ENCODE peak calls at places on chromosomes 12 and 14, in seven cellular contexts. E is mammary epithelial cell, V is psoas muscle, O is mesothelial cell of epicardium, J is fibroblast of pulmonary artery, M is choroid plexus epithelial cell, R is dorsolateral prefrontal cortex. N is an unnamed sample.

GRCh38 chr12:27468241-27468640 is 21.7 kb downstream of the SMCO2 start:
- DNase-seq in O (no peak), V (no peak), E (no peak), M (no peak), J (no peak), R (no peak), N (no peak)

GRCh38 chr14:72518809-72519377 is 375.0 kb downstream of the DPF3 start:
- DNase-seq in M (no peak), J (no peak), O (no peak), R (no peak), V (no peak), E (no peak), N (no peak)

GRCh38 chr14:22429546-22429945 is 159.5 kb downstream of the DAD1 start:
- DNase-seq in V (no peak), R (no peak), O (no peak), M (no peak), E (no peak), J (no peak), N (no peak)

GRCh38 chr12:109517619-109518018 is 40.2 kb downstream of the UBE3B start:
- DNase-seq in M (no peak), V (no peak), E (no peak), R (no peak), J (no peak), O (no peak), N (no peak)

GRCh38 chr14:56760164-56760914 is 49.9 kb downstream of the OTX2 start:
- DNase-seq in V (no peak), O (no peak), J (no peak), M (no peak), E (no peak), R (no peak), N (no peak)

GRCh38 chr12:68040450-68041075 is 51.3 kb downstream of the IFNG-AS1 start:
- DNase-seq in O (no peak), R (peak), E (peak), M (peak), J (peak), V (peak), N (no peak)

GRCh38 chr12:80041071-80041470 is 58.3 kb upstream of the OTOGL start:
- DNase-seq in V (no peak), O (no peak), M (no peak), R (no peak), J (no peak), E (no peak), N (no peak)

GRCh38 chr12:127174881-127175280 is 1092.1 kb upstream of the TMEM132C start:
- DNase-seq in E (no peak), J (no peak), O (no peak), R (no peak), M (no peak), V (no peak), N (peak)

GRCh38 chr12:116480210-116480818 is 78.9 kb upstream of the MAP1LC3B2 start:
- DNase-seq in V (no peak), J (no peak), O (no peak), R (no peak), E (peak), M (no peak), N (no peak)

GRCh38 chr12:52010152-52010622 is 3.4 kb downstream of the TAMALIN start:
- DNase-seq in E (no peak), O (peak), M (peak), J (peak), R (peak), V (peak), N (peak)

GRCh38 chr14:95544588-95544987 is 9.7 kb downstream of the GLRX5 start:
- DNase-seq in V (no peak), R (no peak), E (no peak), O (no peak), M (no peak), J (no peak), N (no peak)

GRCh38 chr14:26424537-26424936 is 173.3 kb downstream of the NOVA1 start:
- DNase-seq in O (no peak), E (no peak), M (no peak), V (no peak), J (no peak), R (no peak), N (no peak)

GRCh38 chr12:65532162-65532561 is 253.7 kb downstream of the MSRB3 start:
- DNase-seq in J (peak), V (no peak), O (no peak), M (peak), R (no peak), E (no peak), N (no peak)

GRCh38 chr14:89956294-89957009 is 725 bp downstream of the TDP1 start:
- DNase-seq in O (no peak), V (peak), E (peak), M (peak), J (peak), R (peak), N (peak)

GRCh38 chr12:18886962-18887361 is 149.0 kb downstream of the CAPZA3 start:
- DNase-seq in M (peak), O (no peak), J (peak), R (no peak), E (no peak), V (no peak), N (no peak)

GRCh38 chr14:93163570-93163969 is 21.1 kb downstream of the MOAP1 start:
- DNase-seq in J (no peak), O (no peak), V (no peak), M (no peak), E (no peak), R (no peak), N (no peak)

GRCh38 chr12:1132309-1132708 is 141.3 kb downstream of the ERC1 start:
- DNase-seq in E (no peak), O (no peak), J (no peak), V (no peak), R (no peak), M (no peak), N (no peak)

GRCh38 chr12:2395352-2395977 is 342.7 kb downstream of the CACNA1C start:
- DNase-seq in M (peak), V (peak), J (peak), O (no peak), E (no peak), R (no peak), N (no peak)

GRCh38 chr12:60194682-60195081 is 598.9 kb downstream of the SLC16A7 start:
- DNase-seq in O (no peak), J (peak), E (peak), R (no peak), M (peak), V (no peak), N (no peak)

GRCh38 chr14:105089746-105090492 is 24.7 kb upstream of the GPR132 start:
- DNase-seq in V (no peak), M (no peak), E (no peak), J (no peak), O (no peak), R (no peak), N (no peak)

GRCh38 chr14:97458302-97459137 is 661.3 kb downstream of the VRK1 start:
- DNase-seq in R (no peak), E (no peak), J (no peak), V (no peak), O (no peak), M (no peak), N (no peak)

GRCh38 chr12:49161092-49161795 is 27.6 kb downstream of the TUBA1A start:
- DNase-seq in O (no peak), J (no peak), M (no peak), V (no peak), R (no peak), E (no peak), N (no peak)

DNA sequence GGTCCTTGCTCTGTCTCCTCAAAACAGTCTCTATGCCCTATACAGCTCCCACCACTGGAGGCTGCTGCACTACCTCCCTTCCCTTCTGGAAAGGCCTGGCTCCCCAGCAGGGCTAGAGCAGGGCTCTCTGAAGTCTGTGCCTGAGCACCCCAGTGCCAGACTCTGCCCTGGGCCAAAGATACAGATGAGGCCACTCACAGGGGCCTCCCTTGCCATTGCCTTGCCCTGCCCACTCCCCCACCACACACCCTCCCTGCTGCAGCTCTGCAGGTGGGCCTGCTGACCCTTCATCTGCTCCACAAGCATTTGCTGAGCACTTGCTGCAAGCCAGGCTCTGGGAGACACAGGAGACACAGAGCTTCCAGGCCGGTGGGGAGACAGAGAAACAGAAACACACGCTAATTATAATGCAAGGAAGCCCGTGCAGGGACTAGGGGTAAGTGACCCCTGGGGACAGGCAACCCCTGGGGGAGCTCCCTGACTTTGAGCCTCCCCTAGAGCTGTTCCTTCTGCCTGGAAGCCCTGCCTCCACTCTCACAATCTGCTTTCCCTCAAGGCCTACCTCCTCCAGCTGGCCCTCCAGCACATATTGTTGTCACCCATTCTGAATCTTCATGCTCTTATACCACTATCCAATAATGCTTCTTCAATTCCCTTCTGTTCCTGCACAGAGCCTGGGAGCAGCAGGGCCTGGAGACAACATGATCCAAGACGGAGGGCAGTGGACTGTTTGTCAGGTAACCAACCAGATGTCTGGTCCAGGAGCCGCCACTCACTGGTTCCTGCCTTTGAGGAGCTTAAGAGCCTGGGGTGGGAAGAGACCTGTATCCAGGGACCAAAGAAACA is 32.6 kb upstream of the PNMA1 start:
- DNase-seq in J (no peak), V (no peak), E (no peak), M (no peak), O (no peak), R (no peak), N (no peak)
- TF ChIP-seq CTCF in J (peak), V (no peak), E (peak), M (peak), O (no peak), R (no peak), N (peak)

GRCh38 chr14:24297190-24297964 is 2.2 kb downstream of the DHRS1 start:
- DNase-seq in V (no peak), M (peak), R (no peak), J (no peak), O (no peak), E (peak), N (no peak)
- TF ChIP-seq CTCF in V (peak), M (peak), R (peak), J (peak), O (no peak), E (peak), N (peak)

DNA sequence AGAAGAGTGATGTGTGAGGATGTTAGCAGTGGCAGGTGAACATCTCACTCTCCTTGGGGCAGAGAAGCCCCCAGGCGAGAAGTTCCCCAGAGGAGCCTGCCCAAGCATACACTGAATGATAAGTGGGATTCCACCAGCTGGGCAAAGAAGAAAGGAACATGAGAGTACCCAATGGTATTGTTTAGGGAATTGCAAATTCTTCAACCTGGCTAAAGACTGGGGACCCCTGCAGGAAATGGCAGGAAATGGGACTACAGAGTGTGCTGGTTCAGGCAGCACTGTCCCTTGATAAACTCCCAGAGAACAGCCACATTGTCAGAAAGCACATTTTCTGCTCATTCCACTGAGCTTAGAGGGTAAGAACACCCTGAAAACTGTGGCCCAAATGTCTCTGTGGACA is 121.3 kb downstream of the RPS29 start:
- DNase-seq in V (no peak), J (peak), R (no peak), O (no peak), E (no peak), M (peak), N (no peak)
- TF ChIP-seq CTCF in V (no peak), J (peak), R (no peak), O (no peak), E (no peak), M (peak), N (peak)

GRCh38 chr12:6766651-6767300 is 613 bp downstream of the PTMS start:
- DNase-seq in R (no peak), E (peak), V (peak), O (peak), J (peak), M (peak), N (peak)

GRCh38 chr12:6765048-6765633 is 1.0 kb upstream of the PTMS start:
- DNase-seq in V (no peak), E (peak), J (no peak), O (no peak), M (no peak), R (no peak), N (no peak)

GRCh38 chr12:6764011-6764828 is 1.9 kb upstream of the PTMS start:
- DNase-seq in R (peak), O (peak), M (peak), E (peak), V (peak), J (peak), N (peak)

GRCh38 chr12:6767301-6767591 is 1.1 kb downstream of the PTMS start:
- DNase-seq in O (no peak), R (no peak), M (no peak), J (no peak), E (no peak), V (no peak), N (no peak)

DNA sequence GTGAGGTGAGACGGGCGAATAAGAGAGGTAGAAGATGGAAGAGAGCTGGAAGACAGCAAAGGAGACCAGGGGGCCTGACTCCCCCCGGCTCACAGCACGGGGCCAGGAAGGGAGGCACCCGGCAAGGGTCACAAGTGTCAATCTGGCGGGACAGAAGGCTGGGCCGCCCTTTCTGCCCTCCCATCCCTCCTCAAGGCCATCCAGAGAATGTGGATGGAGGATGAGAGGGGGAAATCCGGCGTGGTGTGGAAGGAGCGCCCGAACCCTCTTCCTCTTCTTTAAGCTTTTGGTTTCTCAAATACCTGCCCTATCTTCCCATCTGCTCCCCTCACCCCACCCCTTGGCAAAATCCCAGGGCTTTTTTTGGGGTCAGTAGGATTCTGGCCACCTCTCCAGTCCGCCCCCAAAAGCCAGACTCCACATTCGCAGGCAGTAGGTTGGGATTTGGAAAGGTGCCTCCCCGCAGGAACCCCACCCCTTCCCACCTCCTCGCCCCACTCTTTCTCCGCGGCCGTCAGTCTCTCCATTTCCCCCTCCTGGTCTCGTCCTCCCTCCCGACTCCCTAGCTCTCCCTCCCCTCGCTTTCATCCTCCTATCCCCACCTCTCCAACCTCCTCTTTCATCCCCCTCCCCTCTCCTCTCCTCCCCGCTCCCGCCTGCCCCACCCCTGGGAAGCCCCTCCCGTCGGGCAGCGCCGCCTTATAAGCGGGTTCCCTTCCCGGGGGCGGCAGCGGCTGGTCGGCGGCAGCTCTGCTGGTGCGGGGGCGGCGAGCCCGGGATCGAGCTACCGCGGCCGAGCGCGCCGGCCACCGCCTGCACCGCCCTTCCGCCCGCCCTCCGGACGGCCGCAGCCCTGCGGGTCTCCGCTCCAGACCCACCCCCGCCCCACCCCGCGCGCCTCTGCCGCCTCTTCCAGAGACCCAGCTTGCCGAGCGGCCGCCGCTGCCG is at the start of gene PTMS:
- DNase-seq in O (peak), J (peak), R (no peak), V (peak), E (peak), M (peak), N (peak)
- TF ChIP-seq CTCF in O (no peak), J (no peak), R (no peak), V (no peak), E (no peak), M (no peak), N (no peak)

GRCh38 chr12:15011162-15011561 is 38.3 kb downstream of the PDE6H start:
- DNase-seq in M (no peak), R (no peak), E (no peak), J (no peak), O (no peak), V (no peak), N (no peak)
- TF ChIP-seq CTCF in M (peak), R (no peak), E (peak), J (peak), O (no peak), V (no peak), N (peak)

GRCh38 chr12:105470102-105470501 is 139.6 kb downstream of the C12orf75 start:
- DNase-seq in M (no peak), O (no peak), V (no peak), E (no peak), R (no peak), J (no peak), N (no peak)
- TF ChIP-seq CTCF in M (no peak), O (no peak), V (no peak), E (no peak), R (no peak), J (no peak), N (no peak)

DNA sequence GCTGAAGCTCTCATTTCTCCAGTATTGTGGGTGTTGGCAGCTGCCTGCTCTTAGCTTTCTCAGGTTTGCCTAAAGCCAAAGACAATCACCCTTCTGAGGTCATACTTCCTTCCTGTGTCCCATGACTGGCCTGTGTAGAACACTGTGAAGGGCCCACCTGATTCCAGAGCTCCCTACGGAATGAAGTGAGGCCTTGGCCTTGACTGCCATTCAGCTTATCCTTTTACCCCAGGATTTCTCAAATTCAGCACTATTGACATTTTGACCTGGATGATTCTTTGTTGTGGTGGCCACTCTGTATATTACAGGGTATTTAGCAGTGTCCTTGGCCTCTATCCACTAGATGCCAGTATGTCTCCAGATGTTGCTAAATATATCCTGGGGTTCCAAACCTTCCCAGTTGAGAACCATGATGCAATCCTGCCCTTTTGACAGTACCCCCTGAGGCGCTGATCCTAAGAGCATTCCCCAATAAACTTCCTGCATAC is 112.3 kb upstream of the KRR1 start:
- DNase-seq in O (no peak), J (peak), E (peak), V (no peak), R (no peak), M (peak), N (no peak)
- TF ChIP-seq CTCF in O (no peak), J (peak), E (peak), V (no peak), R (no peak), M (peak), N (peak)

N was measured in osteocyte.